ENCODE peak calls at places on chromosomes 5 and 9, in seven cellular contexts. One of them, this sample, is unnamed.

GRCh38 chr9:129886226-129887174 is 51.2 kb downstream of the USP20 start:
- DNase-seq in NCI-H1417: no peak
- DNase-seq in skeletal muscle cell: no peak
- DNase-seq in stimulated activated CD8-positive, alpha-beta memory T cell treated with anti-CD3 and anti-CD28 coated beads, Interleukin-15, amount 100 ng/mL, for 24 hours: no peak
- DNase-seq in RWPE2: no peak
- DNase-seq in RWPE1: no peak
- DNase-seq in stimulated activated CD4-positive, alpha-beta T cell treated with anti-CD3 and anti-CD28 coated beads, Interleukin-15, amount 100 ng/mL, for 24 hours: peak
- DNase-seq in this sample: no peak

GRCh38 chr9:129306318-129306973 is 128.4 kb upstream of the IER5L start:
- DNase-seq in stimulated activated CD4-positive, alpha-beta T cell treated with anti-CD3 and anti-CD28 coated beads, Interleukin-15, amount 100 ng/mL, for 24 hours: no peak
- DNase-seq in NCI-H1417: no peak
- DNase-seq in skeletal muscle cell: no peak
- DNase-seq in RWPE2: peak
- DNase-seq in stimulated activated CD8-positive, alpha-beta memory T cell treated with anti-CD3 and anti-CD28 coated beads, Interleukin-15, amount 100 ng/mL, for 24 hours: no peak
- DNase-seq in RWPE1: no peak
- DNase-seq in this sample: peak

GRCh38 chr5:31144364-31144763 is 49.1 kb upstream of the CDH6 start:
- DNase-seq in skeletal muscle cell: no peak
- DNase-seq in stimulated activated CD8-positive, alpha-beta memory T cell treated with anti-CD3 and anti-CD28 coated beads, Interleukin-15, amount 100 ng/mL, for 24 hours: no peak
- DNase-seq in RWPE2: no peak
- DNase-seq in stimulated activated CD4-positive, alpha-beta T cell treated with anti-CD3 and anti-CD28 coated beads, Interleukin-15, amount 100 ng/mL, for 24 hours: no peak
- DNase-seq in NCI-H1417: no peak
- DNase-seq in RWPE1: no peak
- DNase-seq in this sample: no peak

GRCh38 chr5:68171101-68171558 is 44.4 kb upstream of the PIK3R1 start:
- DNase-seq in RWPE2: no peak
- DNase-seq in stimulated activated CD4-positive, alpha-beta T cell treated with anti-CD3 and anti-CD28 coated beads, Interleukin-15, amount 100 ng/mL, for 24 hours: no peak
- DNase-seq in stimulated activated CD8-positive, alpha-beta memory T cell treated with anti-CD3 and anti-CD28 coated beads, Interleukin-15, amount 100 ng/mL, for 24 hours: no peak
- DNase-seq in NCI-H1417: no peak
- DNase-seq in skeletal muscle cell: peak
- DNase-seq in RWPE1: no peak
- DNase-seq in this sample: no peak

GRCh38 chr5:96476654-96477053 is 43.6 kb upstream of the PCSK1 start:
- DNase-seq in stimulated activated CD4-positive, alpha-beta T cell treated with anti-CD3 and anti-CD28 coated beads, Interleukin-15, amount 100 ng/mL, for 24 hours: no peak
- DNase-seq in RWPE2: no peak
- DNase-seq in NCI-H1417: no peak
- DNase-seq in skeletal muscle cell: peak
- DNase-seq in RWPE1: no peak
- DNase-seq in stimulated activated CD8-positive, alpha-beta memory T cell treated with anti-CD3 and anti-CD28 coated beads, Interleukin-15, amount 100 ng/mL, for 24 hours: no peak
- DNase-seq in this sample: no peak

GRCh38 chr5:146797683-146798082 is 80.9 kb downstream of the PPP2R2B start:
- DNase-seq in NCI-H1417: peak
- DNase-seq in stimulated activated CD8-positive, alpha-beta memory T cell treated with anti-CD3 and anti-CD28 coated beads, Interleukin-15, amount 100 ng/mL, for 24 hours: no peak
- DNase-seq in RWPE1: no peak
- DNase-seq in RWPE2: no peak
- DNase-seq in stimulated activated CD4-positive, alpha-beta T cell treated with anti-CD3 and anti-CD28 coated beads, Interleukin-15, amount 100 ng/mL, for 24 hours: no peak
- DNase-seq in skeletal muscle cell: no peak
- DNase-seq in this sample: no peak

GRCh38 chr5:55636711-55637110 is 75.4 kb downstream of the SLC38A9 start:
- DNase-seq in NCI-H1417: no peak
- DNase-seq in RWPE2: no peak
- DNase-seq in RWPE1: peak
- DNase-seq in stimulated activated CD8-positive, alpha-beta memory T cell treated with anti-CD3 and anti-CD28 coated beads, Interleukin-15, amount 100 ng/mL, for 24 hours: no peak
- DNase-seq in skeletal muscle cell: no peak
- DNase-seq in stimulated activated CD4-positive, alpha-beta T cell treated with anti-CD3 and anti-CD28 coated beads, Interleukin-15, amount 100 ng/mL, for 24 hours: no peak
- DNase-seq in this sample: no peak

GRCh38 chr9:136169495-136169894 is 35.4 kb downstream of the LHX3 start:
- DNase-seq in stimulated activated CD4-positive, alpha-beta T cell treated with anti-CD3 and anti-CD28 coated beads, Interleukin-15, amount 100 ng/mL, for 24 hours: no peak
- DNase-seq in stimulated activated CD8-positive, alpha-beta memory T cell treated with anti-CD3 and anti-CD28 coated beads, Interleukin-15, amount 100 ng/mL, for 24 hours: no peak
- DNase-seq in RWPE2: no peak
- DNase-seq in RWPE1: no peak
- DNase-seq in skeletal muscle cell: no peak
- DNase-seq in NCI-H1417: no peak
- DNase-seq in this sample: no peak

GRCh38 chr5:61702784-61703183 is 370.7 kb downstream of the ZSWIM6 start:
- DNase-seq in stimulated activated CD4-positive, alpha-beta T cell treated with anti-CD3 and anti-CD28 coated beads, Interleukin-15, amount 100 ng/mL, for 24 hours: no peak
- DNase-seq in RWPE2: no peak
- DNase-seq in skeletal muscle cell: no peak
- DNase-seq in RWPE1: no peak
- DNase-seq in NCI-H1417: no peak
- DNase-seq in stimulated activated CD8-positive, alpha-beta memory T cell treated with anti-CD3 and anti-CD28 coated beads, Interleukin-15, amount 100 ng/mL, for 24 hours: no peak
- DNase-seq in this sample: no peak

GRCh38 chr9:114560956-114561355 is 26.6 kb upstream of the ATP6V1G1 start:
- DNase-seq in RWPE1: no peak
- DNase-seq in stimulated activated CD4-positive, alpha-beta T cell treated with anti-CD3 and anti-CD28 coated beads, Interleukin-15, amount 100 ng/mL, for 24 hours: no peak
- DNase-seq in RWPE2: no peak
- DNase-seq in stimulated activated CD8-positive, alpha-beta memory T cell treated with anti-CD3 and anti-CD28 coated beads, Interleukin-15, amount 100 ng/mL, for 24 hours: no peak
- DNase-seq in skeletal muscle cell: no peak
- DNase-seq in NCI-H1417: no peak
- DNase-seq in this sample: no peak

GRCh38 chr9:95286151-95286550 is 31.4 kb downstream of the FANCC start:
- DNase-seq in skeletal muscle cell: no peak
- DNase-seq in RWPE1: no peak
- DNase-seq in NCI-H1417: no peak
- DNase-seq in RWPE2: no peak
- DNase-seq in stimulated activated CD8-positive, alpha-beta memory T cell treated with anti-CD3 and anti-CD28 coated beads, Interleukin-15, amount 100 ng/mL, for 24 hours: no peak
- DNase-seq in stimulated activated CD4-positive, alpha-beta T cell treated with anti-CD3 and anti-CD28 coated beads, Interleukin-15, amount 100 ng/mL, for 24 hours: no peak
- DNase-seq in this sample: no peak

GRCh38 chr9:108655818-108656217 is 200.0 kb downstream of the ACTL7B start:
- DNase-seq in skeletal muscle cell: no peak
- DNase-seq in NCI-H1417: no peak
- DNase-seq in stimulated activated CD4-positive, alpha-beta T cell treated with anti-CD3 and anti-CD28 coated beads, Interleukin-15, amount 100 ng/mL, for 24 hours: no peak
- DNase-seq in RWPE1: no peak
- DNase-seq in stimulated activated CD8-positive, alpha-beta memory T cell treated with anti-CD3 and anti-CD28 coated beads, Interleukin-15, amount 100 ng/mL, for 24 hours: no peak
- DNase-seq in RWPE2: no peak
- DNase-seq in this sample: no peak

GRCh38 chr9:18238752-18239151 is 235.2 kb upstream of the ADAMTSL1 start:
- DNase-seq in stimulated activated CD4-positive, alpha-beta T cell treated with anti-CD3 and anti-CD28 coated beads, Interleukin-15, amount 100 ng/mL, for 24 hours: no peak
- DNase-seq in skeletal muscle cell: no peak
- DNase-seq in stimulated activated CD8-positive, alpha-beta memory T cell treated with anti-CD3 and anti-CD28 coated beads, Interleukin-15, amount 100 ng/mL, for 24 hours: no peak
- DNase-seq in RWPE1: no peak
- DNase-seq in NCI-H1417: no peak
- DNase-seq in RWPE2: no peak
- DNase-seq in this sample: no peak

GRCh38 chr9:99491408-99492259 is 269.6 kb downstream of the SEC61B start:
- DNase-seq in stimulated activated CD4-positive, alpha-beta T cell treated with anti-CD3 and anti-CD28 coated beads, Interleukin-15, amount 100 ng/mL, for 24 hours: no peak
- DNase-seq in RWPE1: no peak
- DNase-seq in NCI-H1417: no peak
- DNase-seq in skeletal muscle cell: peak
- DNase-seq in stimulated activated CD8-positive, alpha-beta memory T cell treated with anti-CD3 and anti-CD28 coated beads, Interleukin-15, amount 100 ng/mL, for 24 hours: no peak
- DNase-seq in RWPE2: no peak
- DNase-seq in this sample: no peak

GRCh38 chr9:34759432-34760134 is 49.6 kb upstream of the CCL21 start:
- DNase-seq in stimulated activated CD8-positive, alpha-beta memory T cell treated with anti-CD3 and anti-CD28 coated beads, Interleukin-15, amount 100 ng/mL, for 24 hours: no peak
- DNase-seq in RWPE2: no peak
- DNase-seq in skeletal muscle cell: no peak
- DNase-seq in stimulated activated CD4-positive, alpha-beta T cell treated with anti-CD3 and anti-CD28 coated beads, Interleukin-15, amount 100 ng/mL, for 24 hours: no peak
- DNase-seq in NCI-H1417: no peak
- DNase-seq in RWPE1: no peak
- DNase-seq in this sample: peak

GRCh38 chr9:99039388-99040182 is 65.3 kb upstream of the TGFBR1 start:
- DNase-seq in RWPE1: no peak
- DNase-seq in NCI-H1417: no peak
- DNase-seq in RWPE2: no peak
- DNase-seq in skeletal muscle cell: no peak
- DNase-seq in stimulated activated CD4-positive, alpha-beta T cell treated with anti-CD3 and anti-CD28 coated beads, Interleukin-15, amount 100 ng/mL, for 24 hours: no peak
- DNase-seq in stimulated activated CD8-positive, alpha-beta memory T cell treated with anti-CD3 and anti-CD28 coated beads, Interleukin-15, amount 100 ng/mL, for 24 hours: no peak
- DNase-seq in this sample: no peak

GRCh38 chr5:172179032-172179989 is 8.7 kb downstream of the STK10 start:
- DNase-seq in stimulated activated CD8-positive, alpha-beta memory T cell treated with anti-CD3 and anti-CD28 coated beads, Interleukin-15, amount 100 ng/mL, for 24 hours: no peak
- DNase-seq in RWPE1: no peak
- DNase-seq in RWPE2: no peak
- DNase-seq in NCI-H1417: no peak
- DNase-seq in stimulated activated CD4-positive, alpha-beta T cell treated with anti-CD3 and anti-CD28 coated beads, Interleukin-15, amount 100 ng/mL, for 24 hours: peak
- DNase-seq in skeletal muscle cell: no peak
- DNase-seq in this sample: peak

This sample was measured in COLO829.